ENCODE peak calls at places on chromosomes 3 and 15, in nine cellular contexts. X, M, W, G, C, N, L, E and O are unnamed samples.

GRCh38 chr3:188584162-188584529 is 430.2 kb downstream of the LPP start:
- DNase-seq in X (no peak), M (peak), W (peak), G (no peak), C (peak), N (no peak), L (peak), E (peak), O (no peak)

GRCh38 chr15:51129513-51130197 is 34.9 kb upstream of the TNFAIP8L3 start:
- DNase-seq in X (no peak), M (no peak), W (no peak), G (no peak), C (no peak), N (no peak), L (no peak), E (no peak), O (no peak)

GRCh38 chr15:65633752-65634151 is 12.0 kb downstream of the SLC24A1 start:
- DNase-seq in X (no peak), M (no peak), W (no peak), G (no peak), C (no peak), N (no peak), L (no peak), E (no peak), O (no peak)

GRCh38 chr15:88272421-88272820 is 15.9 kb upstream of the NTRK3 start:
- DNase-seq in X (no peak), M (no peak), W (no peak), G (no peak), C (no peak), N (no peak), L (no peak), E (no peak), O (no peak)

GRCh38 chr3:40191850-40192448 is 117.6 kb upstream of the EIF1B start:
- DNase-seq in X (peak), M (peak), W (no peak), G (peak), C (peak), N (peak), L (peak), E (peak), O (peak)

GRCh38 chr3:65597225-65597951 is 441.3 kb downstream of the MAGI1 start:
- DNase-seq in X (no peak), M (no peak), W (no peak), G (peak), C (no peak), N (no peak), L (no peak), E (peak), O (no peak)

GRCh38 chr15:45456212-45457106 is 66.1 kb downstream of the SLC30A4 start:
- DNase-seq in X (peak), M (peak), W (peak), G (peak), C (peak), N (peak), L (peak), E (peak), O (no peak)

GRCh38 chr3:64495413-64495812 is 192.4 kb downstream of the ADAMTS9 start:
- DNase-seq in X (no peak), M (no peak), W (no peak), G (no peak), C (no peak), N (no peak), L (no peak), E (no peak), O (no peak)

GRCh38 chr3:193782280-193782654 is 189.3 kb downstream of the OPA1 start:
- DNase-seq in X (no peak), M (no peak), W (peak), G (no peak), C (peak), N (no peak), L (peak), E (peak), O (no peak)

GRCh38 chr3:156425651-156426050 is 129.3 kb downstream of the SSR3 start:
- DNase-seq in X (no peak), M (no peak), W (no peak), G (no peak), C (no peak), N (no peak), L (no peak), E (no peak), O (no peak)

GRCh38 chr3:51813539-51813938 is 34.5 kb upstream of the IQCF6 start:
- DNase-seq in X (no peak), M (no peak), W (no peak), G (no peak), C (no peak), N (no peak), L (no peak), E (no peak), O (no peak)

GRCh38 chr15:25790003-25790660 is 73.0 kb downstream of the ATP10A start:
- DNase-seq in X (peak), M (peak), W (no peak), G (peak), C (no peak), N (no peak), L (no peak), E (peak), O (no peak)

GRCh38 chr15:38076806-38077205 is 142.4 kb downstream of the TMCO5A start:
- DNase-seq in X (no peak), M (no peak), W (no peak), G (no peak), C (no peak), N (no peak), L (no peak), E (no peak), O (no peak)

GRCh38 chr3:140941434-140942220 is at the start of gene SLC25A36:
- DNase-seq in X (peak), M (peak), W (peak), G (peak), C (peak), N (peak), L (peak), E (peak), O (peak)

GRCh38 chr3:35864871-35865270 is 225.5 kb downstream of the ARPP21 start:
- DNase-seq in X (no peak), M (no peak), W (no peak), G (no peak), C (no peak), N (no peak), L (no peak), E (no peak), O (no peak)
- TF ChIP-seq CTCF in X (no peak), M (no peak), W (no peak), G (no peak), C (no peak), N (no peak), L (no peak), E (no peak), O (no peak)

GRCh38 chr3:117407317-117407716 is 697.7 kb downstream of the TUSC7 start:
- DNase-seq in X (no peak), M (peak), W (no peak), G (no peak), C (no peak), N (no peak), L (peak), E (peak), O (no peak)
- TF ChIP-seq CTCF in X (peak), M (no peak), W (peak), G (no peak), C (peak), N (peak), L (no peak), E (peak), O (peak)

GRCh38 chr15:82624008-82624407 is 23.2 kb downstream of the CPEB1 start:
- DNase-seq in X (no peak), M (no peak), W (no peak), G (no peak), C (no peak), N (no peak), L (no peak), E (no peak), O (no peak)

GRCh38 chr15:82630033-82630432 is 17.1 kb downstream of the CPEB1 start:
- DNase-seq in X (no peak), M (no peak), W (no peak), G (no peak), C (no peak), N (no peak), L (no peak), E (no peak), O (no peak)

GRCh38 chr15:82621970-82622369 is 25.2 kb downstream of the CPEB1 start:
- DNase-seq in X (no peak), M (no peak), W (no peak), G (no peak), C (no peak), N (no peak), L (no peak), E (no peak), O (no peak)

GRCh38 chr15:82624438-82624837 is 22.7 kb downstream of the CPEB1 start:
- DNase-seq in X (no peak), M (no peak), W (no peak), G (no peak), C (no peak), N (no peak), L (no peak), E (no peak), O (no peak)

GRCh38 chr15:82625136-82625535 is 22.0 kb downstream of the CPEB1 start:
- DNase-seq in X (no peak), M (no peak), W (no peak), G (no peak), C (no peak), N (no peak), L (no peak), E (no peak), O (no peak)
- TF ChIP-seq CTCF in X (no peak), M (no peak), W (no peak), G (no peak), C (no peak), N (no peak), L (no peak), E (no peak), O (no peak)

DNA sequence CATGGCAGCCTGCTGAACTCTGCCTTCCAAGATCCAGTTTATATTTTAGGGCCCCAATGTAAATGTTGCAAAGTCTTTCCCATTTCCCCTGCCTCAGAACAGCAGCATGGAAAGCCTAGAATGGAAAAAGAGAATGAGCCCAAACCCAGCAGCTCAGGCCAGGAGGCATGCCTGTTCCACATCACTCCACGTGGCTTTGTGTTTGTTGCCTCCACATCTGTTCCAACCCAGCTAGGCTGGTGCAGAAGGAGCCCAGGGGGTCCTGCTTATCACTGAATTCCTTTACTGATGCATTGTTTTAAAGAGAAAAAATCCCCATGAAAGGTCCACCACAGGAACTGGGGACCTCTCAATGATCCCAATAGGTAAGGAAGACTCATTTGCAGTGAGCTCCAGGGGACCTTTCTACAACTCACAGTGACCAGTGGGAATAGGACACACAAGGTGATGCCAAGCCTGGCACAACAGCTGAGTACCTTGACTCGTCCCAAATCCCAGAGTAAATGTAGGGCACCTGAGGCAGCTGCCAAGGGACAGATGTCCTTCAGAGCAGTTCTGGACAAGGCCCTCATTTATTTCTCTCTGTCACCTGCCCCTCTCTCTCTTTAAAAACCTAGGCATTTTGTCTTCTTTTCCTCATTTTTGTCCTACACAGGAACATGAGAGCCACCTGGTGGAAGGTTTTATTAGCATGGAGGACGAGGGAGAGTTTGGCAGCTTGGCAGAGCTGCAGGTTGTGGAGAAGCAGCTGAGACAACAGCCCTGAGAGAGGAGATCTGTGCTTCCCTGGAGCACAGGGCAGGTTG is 41.7 kb upstream of the ADAMTS17 start:
- DNase-seq in X (no peak), M (no peak), W (no peak), G (peak), C (peak), N (no peak), L (peak), E (peak), O (no peak)
- TF ChIP-seq CTCF in X (peak), M (no peak), W (peak), G (peak), C (peak), N (peak), L (peak), E (peak), O (peak)